ENCODE peak calls at places on chromosomes 12 and 14, in six cellular contexts. O, H, M, I, G and T are unnamed samples.
A peak's percentile ranks its signal among the peaks of the same experiment; 100 is the strongest.

GRCh38 chr12:88417531-88417930 is 162.7 kb downstream of the KITLG start:
- DNase-seq in O (no peak), H (no peak), M (no peak), I (no peak), G (no peak), T (peak; percentile 15)

GRCh38 chr12:111429760-111430417 is 24.2 kb downstream of the SH2B3 start:
- DNase-seq in O (no peak), H (peak; percentile 74), M (no peak), I (peak; percentile 58), G (no peak), T (no peak)

GRCh38 chr12:120713861-120714482 is 3.7 kb downstream of the UNC119B start:
- DNase-seq in O (peak; percentile 82), H (peak; percentile 76), M (peak; percentile 69), I (no peak), G (peak; percentile 75), T (peak; percentile 78)

GRCh38 chr12:24879644-24880043 is 69.3 kb downstream of the BCAT1 start:
- DNase-seq in O (no peak), H (no peak), M (no peak), I (no peak), G (no peak), T (no peak)

GRCh38 chr12:11840350-11840749 is 190.9 kb downstream of the ETV6 start:
- DNase-seq in O (no peak), H (no peak), M (no peak), I (no peak), G (no peak), T (no peak)

GRCh38 chr12:123151679-123152454 is 977 bp upstream of the PITPNM2 start:
- DNase-seq in O (no peak), H (no peak), M (no peak), I (peak; percentile 37), G (peak; percentile 12), T (no peak)

GRCh38 chr14:68036203-68036602 is 216.6 kb downstream of the RAD51B start:
- DNase-seq in O (peak; percentile 31), H (no peak), M (no peak), I (no peak), G (no peak), T (no peak)

GRCh38 chr12:115227137-115227615 is 543.2 kb upstream of the TBX3 start:
- DNase-seq in O (peak; percentile 92), H (no peak), M (no peak), I (no peak), G (no peak), T (no peak)

GRCh38 chr12:67666605-67667004 is 18.1 kb downstream of the DYRK2 start:
- DNase-seq in O (no peak), H (no peak), M (no peak), I (no peak), G (no peak), T (no peak)